ENCODE peak calls at places on chromosomes 3 and 15, in six cellular contexts. One of them, this sample, is unnamed.
A peak's percentile ranks its signal among the peaks of the same experiment; 100 is the strongest.

GRCh38 chr15:57694264-57694663 is 12.2 kb upstream of the POLR2M start:
- DNase-seq in pancreas: no peak
- DNase-seq in kidney tubule cell: no peak
- DNase-seq in BJ: peak; percentile 83
- DNase-seq in retina: no peak
- DNase-seq in GM23338: no peak
- DNase-seq in this sample: no peak

GRCh38 chr3:10006048-10006761 is 19.6 kb upstream of the EMC3 start:
- DNase-seq in kidney tubule cell: no peak
- DNase-seq in retina: no peak
- DNase-seq in pancreas: no peak
- DNase-seq in BJ: no peak
- DNase-seq in GM23338: no peak
- DNase-seq in this sample: no peak

GRCh38 chr15:42504631-42505030 is 9.2 kb downstream of the SNAP23 start:
- DNase-seq in GM23338: no peak
- DNase-seq in kidney tubule cell: peak; percentile 23
- DNase-seq in retina: no peak
- DNase-seq in pancreas: no peak
- DNase-seq in BJ: no peak
- DNase-seq in this sample: no peak

GRCh38 chr3:16101295-16102186 is 72.9 kb upstream of the GALNT15 start:
- DNase-seq in kidney tubule cell: peak; percentile 96
- DNase-seq in pancreas: peak; percentile 26
- DNase-seq in BJ: no peak
- DNase-seq in retina: no peak
- DNase-seq in GM23338: no peak
- DNase-seq in this sample: peak; percentile 49

GRCh38 chr3:62686486-62686885 is 188.7 kb downstream of the CADPS start:
- DNase-seq in retina: no peak
- DNase-seq in GM23338: no peak
- DNase-seq in BJ: no peak
- DNase-seq in kidney tubule cell: no peak
- DNase-seq in pancreas: no peak
- DNase-seq in this sample: no peak

GRCh38 chr3:130737622-130738021 is 9.0 kb downstream of the PIK3R4 start:
- DNase-seq in GM23338: no peak
- DNase-seq in BJ: no peak
- DNase-seq in kidney tubule cell: no peak
- DNase-seq in retina: no peak
- DNase-seq in pancreas: no peak
- DNase-seq in this sample: no peak

GRCh38 chr3:119819806-119820205 is 37.9 kb downstream of the NR1I2 start:
- DNase-seq in pancreas: no peak
- DNase-seq in GM23338: no peak
- DNase-seq in kidney tubule cell: peak; percentile 11
- DNase-seq in retina: no peak
- DNase-seq in BJ: no peak
- DNase-seq in this sample: no peak

GRCh38 chr3:120410541-120410940 is 40.3 kb downstream of the FSTL1 start:
- DNase-seq in retina: no peak
- DNase-seq in kidney tubule cell: no peak
- DNase-seq in GM23338: no peak
- DNase-seq in pancreas: no peak
- DNase-seq in BJ: no peak
- DNase-seq in this sample: no peak

GRCh38 chr15:92979011-92979701 is 79.0 kb downstream of the CHD2 start:
- DNase-seq in BJ: no peak
- DNase-seq in kidney tubule cell: peak; percentile 47
- DNase-seq in GM23338: no peak
- DNase-seq in pancreas: no peak
- DNase-seq in retina: no peak
- DNase-seq in this sample: no peak

GRCh38 chr15:43229977-43230376 is 9.2 kb upstream of the EPB42 start:
- DNase-seq in GM23338: no peak
- DNase-seq in retina: no peak
- DNase-seq in pancreas: no peak
- DNase-seq in BJ: no peak
- DNase-seq in kidney tubule cell: no peak
- DNase-seq in this sample: no peak

GRCh38 chr3:192884831-192885356 is 32.8 kb downstream of the MB21D2 start:
- DNase-seq in BJ: peak; percentile 54
- DNase-seq in retina: no peak
- DNase-seq in pancreas: no peak
- DNase-seq in GM23338: no peak
- DNase-seq in kidney tubule cell: peak; percentile 52
- DNase-seq in this sample: peak; percentile 93

GRCh38 chr3:8536106-8537052 is 34.8 kb downstream of the LMCD1 start:
- DNase-seq in pancreas: no peak
- DNase-seq in BJ: no peak
- DNase-seq in GM23338: peak; percentile 19
- DNase-seq in retina: peak; percentile 27
- DNase-seq in kidney tubule cell: peak; percentile 45
- DNase-seq in this sample: no peak

GRCh38 chr15:39127925-39128617 is 452.8 kb upstream of the THBS1 start:
- DNase-seq in GM23338: peak; percentile 50
- DNase-seq in BJ: no peak
- DNase-seq in pancreas: peak; percentile 18
- DNase-seq in retina: no peak
- DNase-seq in kidney tubule cell: peak; percentile 98
- DNase-seq in this sample: peak; percentile 98

GRCh38 chr3:3089017-3089416 is 21.2 kb downstream of the IL5RA start:
- DNase-seq in GM23338: no peak
- DNase-seq in pancreas: no peak
- DNase-seq in retina: no peak
- DNase-seq in BJ: no peak
- DNase-seq in kidney tubule cell: no peak
- DNase-seq in this sample: no peak

GRCh38 chr3:182501861-182502260 is 291.4 kb upstream of the ATP11B start:
- DNase-seq in pancreas: no peak
- DNase-seq in kidney tubule cell: no peak
- DNase-seq in GM23338: peak; percentile 7
- DNase-seq in retina: peak; percentile 39
- DNase-seq in BJ: no peak
- DNase-seq in this sample: no peak

GRCh38 chr15:58484794-58485600 is 53.2 kb downstream of the LIPC start:
- DNase-seq in pancreas: no peak
- DNase-seq in kidney tubule cell: no peak
- DNase-seq in BJ: no peak
- DNase-seq in retina: no peak
- DNase-seq in GM23338: no peak
- DNase-seq in this sample: no peak

GRCh38 chr3:121759541-121760202 is 10.1 kb upstream of the GOLGB1 start:
- DNase-seq in retina: no peak
- DNase-seq in GM23338: no peak
- DNase-seq in kidney tubule cell: no peak
- DNase-seq in BJ: no peak
- DNase-seq in pancreas: no peak
- DNase-seq in this sample: no peak

GRCh38 chr15:22873204-22873701 is 34.8 kb downstream of the NIPA2 start:
- DNase-seq in GM23338: peak; percentile 74
- DNase-seq in retina: peak; percentile 39
- DNase-seq in kidney tubule cell: peak; percentile 66
- DNase-seq in BJ: no peak
- DNase-seq in pancreas: no peak
- DNase-seq in this sample: peak; percentile 60

GRCh38 chr3:72255191-72255590 is 470.2 kb upstream of the PROK2 start:
- DNase-seq in BJ: peak; percentile 39
- DNase-seq in GM23338: peak; percentile 60
- DNase-seq in kidney tubule cell: no peak
- DNase-seq in pancreas: no peak
- DNase-seq in retina: no peak
- DNase-seq in this sample: no peak

GRCh38 chr15:27500206-27500605 is 529.2 kb downstream of the GABRG3 start:
- DNase-seq in pancreas: no peak
- DNase-seq in kidney tubule cell: no peak
- DNase-seq in BJ: no peak
- DNase-seq in retina: no peak
- DNase-seq in GM23338: no peak
- DNase-seq in this sample: no peak

GRCh38 chr3:6220361-6220957 is 640.5 kb upstream of the GRM7 start:
- DNase-seq in GM23338: no peak
- DNase-seq in retina: no peak
- DNase-seq in BJ: no peak
- DNase-seq in pancreas: no peak
- DNase-seq in kidney tubule cell: no peak
- DNase-seq in this sample: no peak

GRCh38 chr3:88219138-88219792 is 69.5 kb downstream of the C3orf38 start:
- DNase-seq in BJ: no peak
- DNase-seq in kidney tubule cell: peak; percentile 67
- DNase-seq in retina: peak; percentile 63
- DNase-seq in GM23338: peak; percentile 91
- DNase-seq in pancreas: peak; percentile 38
- DNase-seq in this sample: no peak

GRCh38 chr3:49397470-49397869 is 14.3 kb downstream of the RHOA start:
- DNase-seq in GM23338: peak; percentile 72
- DNase-seq in BJ: no peak
- DNase-seq in retina: peak; percentile 27
- DNase-seq in kidney tubule cell: no peak
- DNase-seq in pancreas: no peak
- DNase-seq in this sample: no peak

GRCh38 chr15:64851503-64851840 is 9.8 kb downstream of the PLEKHO2 start:
- DNase-seq in retina: no peak
- DNase-seq in pancreas: no peak
- DNase-seq in kidney tubule cell: peak; percentile 24
- DNase-seq in GM23338: peak; percentile 72
- DNase-seq in BJ: peak; percentile 83
- DNase-seq in this sample: no peak

GRCh38 chr3:99799420-99799819 is 18.2 kb upstream of the CMSS1 start:
- DNase-seq in GM23338: no peak
- DNase-seq in BJ: no peak
- DNase-seq in pancreas: no peak
- DNase-seq in retina: no peak
- DNase-seq in kidney tubule cell: no peak
- DNase-seq in this sample: no peak

GRCh38 chr3:14113964-14114667 is 10.6 kb downstream of the CHCHD4 start:
- DNase-seq in kidney tubule cell: no peak
- DNase-seq in retina: no peak
- DNase-seq in BJ: no peak
- DNase-seq in GM23338: peak; percentile 40
- DNase-seq in pancreas: no peak
- DNase-seq in this sample: no peak

GRCh38 chr3:56799251-56799882 is 2.4 kb downstream of the ARHGEF3 start:
- DNase-seq in kidney tubule cell: peak; percentile 69
- DNase-seq in retina: peak; percentile 41
- DNase-seq in pancreas: no peak
- DNase-seq in BJ: no peak
- DNase-seq in GM23338: peak; percentile 81
- DNase-seq in this sample: peak; percentile 25

GRCh38 chr3:17052348-17052747 is 167.6 kb downstream of the PLCL2 start:
- DNase-seq in BJ: no peak
- DNase-seq in retina: no peak
- DNase-seq in GM23338: no peak
- DNase-seq in pancreas: no peak
- DNase-seq in kidney tubule cell: no peak
- DNase-seq in this sample: no peak

GRCh38 chr15:91224750-91225380 is 124.8 kb downstream of the SV2B start:
- DNase-seq in kidney tubule cell: peak; percentile 59
- DNase-seq in GM23338: peak; percentile 83
- DNase-seq in BJ: no peak
- DNase-seq in retina: peak; percentile 64
- DNase-seq in pancreas: no peak
- DNase-seq in this sample: peak; percentile 18

GRCh38 chr15:34241376-34242350 is 16.8 kb downstream of the EMC4 start:
- DNase-seq in pancreas: no peak
- DNase-seq in retina: no peak
- DNase-seq in BJ: no peak
- DNase-seq in kidney tubule cell: peak; percentile 41
- DNase-seq in GM23338: peak; percentile 56
- DNase-seq in this sample: no peak

GRCh38 chr3:126348308-126348920 is 8.8 kb downstream of the KLF15 start:
- DNase-seq in pancreas: no peak
- DNase-seq in BJ: no peak
- DNase-seq in GM23338: peak; percentile 71
- DNase-seq in retina: no peak
- DNase-seq in kidney tubule cell: no peak
- DNase-seq in this sample: no peak

GRCh38 chr3:52824037-52824436 is 6.4 kb downstream of the ITIH4 start:
- DNase-seq in retina: no peak
- DNase-seq in pancreas: no peak
- DNase-seq in GM23338: no peak
- DNase-seq in kidney tubule cell: no peak
- DNase-seq in BJ: no peak
- DNase-seq in this sample: no peak

GRCh38 chr15:78264304-78265136 is at the start of gene DNAJA4:
- DNase-seq in pancreas: peak; percentile 36
- DNase-seq in kidney tubule cell: peak; percentile 39
- DNase-seq in GM23338: peak; percentile 76
- DNase-seq in retina: peak; percentile 85
- DNase-seq in BJ: no peak
- DNase-seq in this sample: no peak

GRCh38 chr3:133441867-133442270 is 42.0 kb downstream of the BFSP2 start:
- DNase-seq in GM23338: no peak
- DNase-seq in BJ: no peak
- DNase-seq in pancreas: no peak
- DNase-seq in kidney tubule cell: no peak
- DNase-seq in retina: no peak
- DNase-seq in this sample: no peak

GRCh38 chr15:68602484-68603240 is 23.9 kb downstream of the CORO2B start:
- DNase-seq in BJ: no peak
- DNase-seq in pancreas: no peak
- DNase-seq in kidney tubule cell: no peak
- DNase-seq in retina: no peak
- DNase-seq in GM23338: no peak
- DNase-seq in this sample: no peak